ENCODE peak calls at places on chromosomes 5 and 9, in five cellular contexts. D, I, P, X and Z are unnamed samples. For H3K4me1, the result is how much of the 10 kb centered on the place peaks cover.

GRCh38 chr9:93091453-93092081 is 4.5 kb upstream of the CARD19 start:
- DNase-seq in P (peak), X (no peak), D (peak), I (no peak), Z (peak)

GRCh38 chr5:73558950-73559349 is 6.5 kb downstream of the ANKRA2 start:
- DNase-seq in P (no peak), I (no peak), D (no peak), X (no peak), Z (no peak)

GRCh38 chr9:89021154-89021803 is 30.0 kb downstream of the S1PR3 start:
- DNase-seq in D (no peak), I (no peak), X (peak), P (no peak), Z (no peak)

GRCh38 chr9:2241875-2242741 is 227.0 kb downstream of the SMARCA2 start:
- DNase-seq in D (peak), P (peak), X (peak), I (peak), Z (peak)

GRCh38 chr5:169385636-169386035 is 84.7 kb upstream of the SLIT3 start:
- DNase-seq in X (no peak), I (no peak), D (no peak), P (no peak), Z (no peak)

GRCh38 chr9:4665357-4665756 is 923 bp downstream of the SPATA6L start:
- DNase-seq in I (no peak), X (no peak), P (no peak), D (no peak), Z (no peak)

GRCh38 chr9:132673355-132673754 is 3.1 kb downstream of the GTF3C4 start:
- DNase-seq in I (no peak), X (no peak), D (peak), P (no peak), Z (no peak)

GRCh38 chr9:137192448-137192780 is 3.9 kb downstream of the SSNA1 start:
- DNase-seq in P (no peak), D (no peak), I (no peak), X (no peak), Z (no peak)

GRCh38 chr5:17146280-17146841 is 71.1 kb upstream of the BASP1 start:
- DNase-seq in P (no peak), X (no peak), D (no peak), I (no peak), Z (no peak)

GRCh38 chr5:66596791-66597757 is 881 bp downstream of the MAST4 start:
- DNase-seq in P (no peak), D (peak), I (peak), X (no peak), Z (peak)

GRCh38 chr5:34691326-34691725 is 35.2 kb downstream of the RAI14 start:
- DNase-seq in I (no peak), P (no peak), D (no peak), X (no peak), Z (no peak)

GRCh38 chr5:23466401-23466886 is 41.0 kb upstream of the PRDM9 start:
- DNase-seq in D (peak), P (no peak), X (no peak), I (no peak), Z (no peak)

GRCh38 chr5:161096006-161096405 is 244.0 kb upstream of the ATP10B start:
- DNase-seq in P (no peak), X (no peak), I (no peak), D (no peak), Z (no peak)

GRCh38 chr9:119412399-119412798 is 43.2 kb upstream of the BRINP1 start:
- DNase-seq in D (peak), I (no peak), P (no peak), X (no peak), Z (peak)

GRCh38 chr9:7967851-7968250 is 168.3 kb upstream of the DMAC1 start:
- DNase-seq in I (peak), X (no peak), P (no peak), D (no peak), Z (peak)

GRCh38 chr5:96758621-96759020 is 49.1 kb downstream of the ERAP1 start:
- DNase-seq in D (no peak), P (no peak), I (no peak), X (no peak), Z (no peak)

GRCh38 chr5:437281-437771 is 5.7 kb upstream of the EXOC3 start:
- DNase-seq in P (no peak), I (no peak), D (no peak), X (peak), Z (peak)

GRCh38 chr5:81244451-81244850 is 11.3 kb downstream of the CKMT2 start:
- DNase-seq in P (no peak), I (no peak), D (no peak), X (no peak), Z (no peak)

GRCh38 chr9:99108131-99108530 is 3.2 kb downstream of the TGFBR1 start:
- DNase-seq in P (no peak), D (no peak), X (no peak), I (no peak), Z (no peak)
- H3K4me1 ChIP-seq in P (under half), D (under half), X (under half), I (under half), Z (under half)

GRCh38 chr5:157566902-157567489 is 8.6 kb downstream of the ADAM19 start:
- DNase-seq in D (no peak), X (peak), P (no peak), I (no peak), Z (peak)
- H3K4me1 ChIP-seq in D (under half), X (under half), P (under half), I (under half), Z (under half)

DNA sequence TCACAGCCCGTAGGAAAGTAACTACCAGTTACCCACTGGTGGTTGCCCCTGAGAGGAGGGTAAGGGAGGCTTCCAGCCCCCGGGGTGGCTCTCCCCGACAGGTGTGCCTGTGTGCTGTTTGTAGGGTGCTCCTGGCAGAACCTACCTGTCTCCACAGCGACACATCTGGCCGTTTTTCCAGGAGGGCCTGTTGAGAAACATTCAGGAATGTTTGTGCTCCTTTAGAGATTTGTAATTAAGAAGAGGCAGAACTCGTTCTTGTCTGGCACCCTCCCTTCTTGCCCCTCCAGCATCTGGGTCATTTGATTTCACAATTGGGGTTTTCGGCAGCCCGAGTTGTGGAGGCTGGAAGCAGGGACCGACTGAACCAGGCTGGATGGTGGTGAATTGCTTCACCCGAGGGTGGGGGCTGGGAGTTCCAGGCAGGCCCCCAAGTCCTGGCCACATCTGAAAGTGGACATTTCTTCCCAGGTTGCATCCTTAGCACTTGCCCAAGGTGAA is 74.2 kb downstream of the WWC1 start:
- DNase-seq in I (peak), X (no peak), D (peak), P (peak), Z (peak)
- H3K4me1 ChIP-seq in I (under half), X (under half), D (under half), P (under half), Z (under half)

DNA sequence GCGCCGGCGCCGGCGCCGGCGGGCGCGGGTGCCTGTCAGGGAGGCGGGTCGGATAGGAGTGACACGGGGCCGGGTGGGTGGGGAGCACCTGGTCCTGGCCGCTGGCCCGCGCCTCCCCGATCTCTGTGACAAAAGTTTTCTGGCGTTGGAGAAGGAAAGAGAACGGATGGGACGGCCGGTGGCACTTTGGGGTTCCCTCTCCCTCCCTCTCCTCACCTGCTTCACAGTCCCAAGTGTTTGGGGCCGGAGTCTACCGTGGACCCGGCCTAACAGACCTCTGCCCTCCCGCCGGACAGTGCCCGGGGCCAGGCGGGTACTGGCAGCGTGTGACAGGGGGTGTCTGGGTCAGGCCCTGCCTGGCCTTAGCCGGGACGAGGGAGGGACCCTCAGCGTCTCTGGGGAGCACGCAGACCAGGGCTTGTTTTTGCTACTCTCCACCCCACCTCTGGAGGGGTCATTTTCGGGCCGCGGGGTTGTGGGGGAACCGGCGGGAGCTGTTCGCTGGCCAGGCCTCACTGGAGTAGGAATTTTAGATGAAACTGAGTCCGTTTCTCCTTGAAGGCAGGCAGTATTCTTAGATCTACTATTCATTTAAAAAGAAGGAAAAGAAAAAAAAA is 1.7 kb downstream of the PRDM6 start:
- DNase-seq in X (no peak), P (no peak), D (peak), I (no peak), Z (peak)
- H3K4me1 ChIP-seq in X (under half), P (under half), D (under half), I (under half), Z (under half)